ENCODE peak calls at places on chromosomes 2 and 18, in ten cellular contexts. H, M, C, G, Z, I, W, Q, D and K are unnamed samples.

GRCh38 chr2:7456762-7457161 is 539.5 kb downstream of the RNF144A start:
- DNase-seq in H (no peak), M (no peak), C (no peak), G (no peak), Z (no peak), I (no peak), W (peak), Q (no peak), D (no peak), K (no peak)

GRCh38 chr2:26557244-26557925 is 79.5 kb upstream of the OTOF start:
- DNase-seq in H (no peak), M (no peak), C (no peak), G (no peak), Z (no peak), I (no peak), W (no peak), Q (no peak), D (no peak), K (no peak)

GRCh38 chr2:9145109-9145751 is 61.4 kb upstream of the ASAP2 start:
- DNase-seq in H (no peak), M (peak), C (peak), G (no peak), Z (no peak), I (peak), W (peak), Q (no peak), D (no peak), K (no peak)

GRCh38 chr2:202171246-202171833 is 67.1 kb downstream of the SUMO1 start:
- DNase-seq in H (peak), M (no peak), C (peak), G (no peak), Z (peak), I (no peak), W (peak), Q (no peak), D (no peak), K (no peak)

GRCh38 chr2:74391209-74391579 is 11.1 kb upstream of the DCTN1 start:
- DNase-seq in H (no peak), M (peak), C (no peak), G (no peak), Z (no peak), I (no peak), W (no peak), Q (peak), D (no peak), K (no peak)

GRCh38 chr2:14831458-14831857 is 198.9 kb downstream of the LRATD1 start:
- DNase-seq in H (no peak), M (no peak), C (no peak), G (no peak), Z (no peak), I (peak), W (no peak), Q (no peak), D (no peak), K (no peak)

GRCh38 chr2:210318891-210319290 is 3.9 kb upstream of the MYL1 start:
- DNase-seq in H (no peak), M (no peak), C (peak), G (no peak), Z (no peak), I (no peak), W (no peak), Q (no peak), D (no peak), K (no peak)

GRCh38 chr18:25058520-25058919 is 293.4 kb downstream of the ZNF521 start:
- DNase-seq in H (no peak), M (no peak), C (no peak), G (no peak), Z (peak), I (no peak), W (no peak), Q (no peak), D (no peak), K (no peak)

GRCh38 chr2:63692002-63692606 is 103.3 kb downstream of the MDH1 start:
- DNase-seq in H (peak), M (peak), C (peak), G (no peak), Z (no peak), I (peak), W (no peak), Q (peak), D (peak), K (peak)

GRCh38 chr2:205913668-205914067 is 172.3 kb downstream of the INO80D start:
- DNase-seq in H (no peak), M (no peak), C (no peak), G (no peak), Z (no peak), I (no peak), W (no peak), Q (no peak), D (no peak), K (no peak)

GRCh38 chr18:62523631-62524442 is 1.0 kb downstream of the ZCCHC2 start:
- DNase-seq in H (peak), M (peak), C (peak), G (peak), Z (peak), I (peak), W (peak), Q (no peak), D (peak), K (no peak)

GRCh38 chr2:112584891-112585250 is 462 bp downstream of the CHCHD5 start:
- DNase-seq in H (no peak), M (no peak), C (no peak), G (no peak), Z (no peak), I (no peak), W (no peak), Q (no peak), D (no peak), K (no peak)

GRCh38 chr2:64837925-64838641 is 151.1 kb upstream of the SLC1A4 start:
- DNase-seq in H (no peak), M (no peak), C (peak), G (no peak), Z (no peak), I (peak), W (peak), Q (peak), D (no peak), K (no peak)

GRCh38 chr18:23215294-23215693 is 80.0 kb downstream of the CABLES1 start:
- DNase-seq in H (no peak), M (no peak), C (no peak), G (no peak), Z (no peak), I (no peak), W (no peak), Q (no peak), D (no peak), K (no peak)

GRCh38 chr2:26001743-26002341 is 19.5 kb upstream of the KIF3C start:
- DNase-seq in H (no peak), M (peak), C (peak), G (no peak), Z (peak), I (no peak), W (peak), Q (peak), D (no peak), K (no peak)

GRCh38 chr18:1147616-1148184 is 243.0 kb downstream of the ADCYAP1 start:
- DNase-seq in H (no peak), M (no peak), C (no peak), G (no peak), Z (no peak), I (no peak), W (no peak), Q (no peak), D (no peak), K (no peak)

GRCh38 chr2:20015482-20016083 is 3.1 kb upstream of the MATN3 start:
- DNase-seq in H (no peak), M (peak), C (peak), G (peak), Z (no peak), I (peak), W (no peak), Q (peak), D (peak), K (peak)

GRCh38 chr2:81551040-81551634 is 1246.6 kb upstream of the LRRTM1 start:
- DNase-seq in H (no peak), M (no peak), C (no peak), G (no peak), Z (no peak), I (no peak), W (no peak), Q (no peak), D (no peak), K (no peak)

GRCh38 chr18:45976581-45977373 is 9.6 kb upstream of the EPG5 start:
- DNase-seq in H (no peak), M (peak), C (peak), G (no peak), Z (no peak), I (no peak), W (no peak), Q (no peak), D (no peak), K (no peak)

GRCh38 chr2:62196278-62196901 is 475 bp downstream of the B3GNT2 start:
- DNase-seq in H (peak), M (no peak), C (no peak), G (peak), Z (no peak), I (peak), W (peak), Q (no peak), D (peak), K (no peak)

GRCh38 chr18:44625367-44625766 is 55.3 kb upstream of the SETBP1 start:
- DNase-seq in H (no peak), M (no peak), C (no peak), G (peak), Z (no peak), I (no peak), W (no peak), Q (no peak), D (no peak), K (no peak)

GRCh38 chr2:11168488-11168887 is 13.2 kb downstream of the SLC66A3 start:
- DNase-seq in H (no peak), M (no peak), C (no peak), G (no peak), Z (no peak), I (no peak), W (no peak), Q (no peak), D (no peak), K (no peak)

GRCh38 chr2:161961046-161961445 is 113.0 kb downstream of the DPP4 start:
- DNase-seq in H (no peak), M (no peak), C (no peak), G (no peak), Z (no peak), I (no peak), W (no peak), Q (no peak), D (no peak), K (no peak)

GRCh38 chr2:175167076-175167791 is 769 bp downstream of the ATF2 start:
- DNase-seq in H (no peak), M (peak), C (peak), G (peak), Z (peak), I (peak), W (peak), Q (no peak), D (peak), K (peak)

GRCh38 chr2:80473069-80473468 is 168.5 kb upstream of the LRRTM1 start:
- DNase-seq in H (no peak), M (no peak), C (no peak), G (no peak), Z (no peak), I (no peak), W (no peak), Q (no peak), D (no peak), K (no peak)

GRCh38 chr18:70456376-70456775 is 167.5 kb downstream of the SOCS6 start:
- DNase-seq in H (no peak), M (no peak), C (no peak), G (no peak), Z (no peak), I (no peak), W (no peak), Q (no peak), D (no peak), K (no peak)

GRCh38 chr2:185644828-185645227 is 93.8 kb upstream of the FSIP2 start:
- DNase-seq in H (no peak), M (no peak), C (peak), G (no peak), Z (no peak), I (no peak), W (no peak), Q (no peak), D (no peak), K (peak)

GRCh38 chr2:18055290-18055689 is 176.8 kb downstream of the KCNS3 start:
- DNase-seq in H (no peak), M (peak), C (peak), G (no peak), Z (no peak), I (no peak), W (no peak), Q (no peak), D (no peak), K (no peak)

GRCh38 chr2:69026026-69026425 is 13.0 kb downstream of the ANTXR1 start:
- DNase-seq in H (peak), M (peak), C (peak), G (no peak), Z (no peak), I (peak), W (no peak), Q (peak), D (peak), K (peak)

GRCh38 chr2:74313497-74313896 is 29.7 kb downstream of the SLC4A5 start:
- DNase-seq in H (no peak), M (no peak), C (no peak), G (no peak), Z (no peak), I (no peak), W (no peak), Q (no peak), D (no peak), K (no peak)

GRCh38 chr2:129756276-129756675 is 223.2 kb upstream of the RAB6C start:
- DNase-seq in H (no peak), M (no peak), C (no peak), G (no peak), Z (no peak), I (no peak), W (no peak), Q (no peak), D (no peak), K (no peak)

GRCh38 chr18:36899289-36899688 is 70.4 kb downstream of the KIAA1328 start:
- DNase-seq in H (no peak), M (peak), C (peak), G (no peak), Z (no peak), I (peak), W (no peak), Q (no peak), D (no peak), K (peak)

GRCh38 chr2:19009510-19009909 is 348.9 kb downstream of the OSR1 start:
- DNase-seq in H (no peak), M (no peak), C (no peak), G (no peak), Z (no peak), I (no peak), W (no peak), Q (no peak), D (no peak), K (no peak)

GRCh38 chr2:2226326-2226725 is 104.7 kb downstream of the MYT1L start:
- DNase-seq in H (no peak), M (no peak), C (no peak), G (no peak), Z (no peak), I (no peak), W (no peak), Q (no peak), D (no peak), K (peak)

GRCh38 chr2:215397632-215398341 is 38.1 kb downstream of the FN1 start:
- DNase-seq in H (no peak), M (peak), C (no peak), G (no peak), Z (no peak), I (no peak), W (no peak), Q (no peak), D (no peak), K (no peak)

GRCh38 chr2:132489150-132489549 is 72.5 kb downstream of the GPR39 start:
- DNase-seq in H (no peak), M (peak), C (peak), G (no peak), Z (no peak), I (no peak), W (peak), Q (no peak), D (no peak), K (no peak)

GRCh38 chr2:19373352-19373751 is 14.9 kb upstream of the OSR1 start:
- DNase-seq in H (no peak), M (no peak), C (no peak), G (no peak), Z (no peak), I (no peak), W (no peak), Q (no peak), D (no peak), K (no peak)

GRCh38 chr2:9675369-9676351 is 44.9 kb upstream of the YWHAQ start:
- DNase-seq in H (no peak), M (peak), C (peak), G (no peak), Z (no peak), I (peak), W (no peak), Q (no peak), D (no peak), K (no peak)

GRCh38 chr18:66759017-66759416 is 155.1 kb upstream of the CDH19 start:
- DNase-seq in H (no peak), M (no peak), C (no peak), G (no peak), Z (no peak), I (no peak), W (no peak), Q (no peak), D (no peak), K (no peak)